ENCODE peak calls at places on chromosomes 7 and 10, in six cellular contexts. One of them, this sample, is unnamed.
A peak's percentile ranks its signal among the peaks of the same experiment; 100 is the strongest.

GRCh38 chr10:97883092-97883485 is 33.4 kb downstream of the GOLGA7B start:
- DNase-seq in A549: no peak
- DNase-seq in transverse colon: no peak
- DNase-seq in heart left ventricle: no peak
- DNase-seq in pancreas: no peak
- DNase-seq in AG09309: no peak
- DNase-seq in this sample: no peak

GRCh38 chr10:29926649-29927048 is 132.7 kb downstream of the JCAD start:
- DNase-seq in A549: no peak
- DNase-seq in transverse colon: no peak
- DNase-seq in heart left ventricle: no peak
- DNase-seq in pancreas: no peak
- DNase-seq in AG09309: peak; percentile 21
- DNase-seq in this sample: no peak

GRCh38 chr7:146116452-146117219 is at the start of gene CNTNAP2:
- DNase-seq in A549: no peak
- DNase-seq in transverse colon: no peak
- DNase-seq in heart left ventricle: no peak
- DNase-seq in pancreas: peak; percentile 64
- DNase-seq in AG09309: no peak
- DNase-seq in this sample: no peak

GRCh38 chr10:28949005-28950004 is 272.0 kb downstream of the BAMBI start:
- DNase-seq in A549: peak; percentile 31
- DNase-seq in transverse colon: no peak
- DNase-seq in heart left ventricle: no peak
- DNase-seq in pancreas: no peak
- DNase-seq in AG09309: no peak
- DNase-seq in this sample: no peak

GRCh38 chr7:134996097-134996550 is 9.8 kb downstream of the AGBL3 start:
- DNase-seq in A549: peak; percentile 5
- DNase-seq in transverse colon: peak; percentile 32
- DNase-seq in heart left ventricle: no peak
- DNase-seq in pancreas: no peak
- DNase-seq in AG09309: no peak
- DNase-seq in this sample: no peak

GRCh38 chr7:98874942-98875341 is 3.4 kb upstream of the TRRAP start:
- DNase-seq in A549: no peak
- DNase-seq in transverse colon: no peak
- DNase-seq in heart left ventricle: no peak
- DNase-seq in pancreas: no peak
- DNase-seq in AG09309: no peak
- DNase-seq in this sample: peak; percentile 5

GRCh38 chr10:119199231-119199992 is 8.0 kb upstream of the GRK5 start:
- DNase-seq in A549: peak; percentile 87
- DNase-seq in transverse colon: peak; percentile 63
- DNase-seq in heart left ventricle: peak; percentile 69
- DNase-seq in pancreas: peak; percentile 61
- DNase-seq in AG09309: no peak
- DNase-seq in this sample: peak; percentile 81

GRCh38 chr7:17403996-17404395 is 105.5 kb downstream of the AHR start:
- DNase-seq in A549: no peak
- DNase-seq in transverse colon: no peak
- DNase-seq in heart left ventricle: no peak
- DNase-seq in pancreas: no peak
- DNase-seq in AG09309: no peak
- DNase-seq in this sample: no peak

GRCh38 chr10:86969421-86970041 is 1.2 kb downstream of the ADIRF start:
- DNase-seq in A549: no peak
- DNase-seq in transverse colon: no peak
- DNase-seq in heart left ventricle: no peak
- DNase-seq in pancreas: peak; percentile 50
- DNase-seq in AG09309: no peak
- DNase-seq in this sample: peak; percentile 79

GRCh38 chr10:95264227-95265051 is 26.4 kb downstream of the PDLIM1 start:
- DNase-seq in A549: no peak
- DNase-seq in transverse colon: no peak
- DNase-seq in heart left ventricle: no peak
- DNase-seq in pancreas: no peak
- DNase-seq in AG09309: no peak
- DNase-seq in this sample: no peak

GRCh38 chr10:93261089-93261488 is 187.4 kb downstream of the CYP26A1 start:
- DNase-seq in A549: no peak
- DNase-seq in transverse colon: no peak
- DNase-seq in heart left ventricle: no peak
- DNase-seq in pancreas: no peak
- DNase-seq in AG09309: no peak
- DNase-seq in this sample: no peak

GRCh38 chr7:143396182-143396581 is 12.5 kb downstream of the EPHA1 start:
- DNase-seq in A549: no peak
- DNase-seq in transverse colon: no peak
- DNase-seq in heart left ventricle: no peak
- DNase-seq in pancreas: no peak
- DNase-seq in AG09309: no peak
- DNase-seq in this sample: no peak

DNA sequence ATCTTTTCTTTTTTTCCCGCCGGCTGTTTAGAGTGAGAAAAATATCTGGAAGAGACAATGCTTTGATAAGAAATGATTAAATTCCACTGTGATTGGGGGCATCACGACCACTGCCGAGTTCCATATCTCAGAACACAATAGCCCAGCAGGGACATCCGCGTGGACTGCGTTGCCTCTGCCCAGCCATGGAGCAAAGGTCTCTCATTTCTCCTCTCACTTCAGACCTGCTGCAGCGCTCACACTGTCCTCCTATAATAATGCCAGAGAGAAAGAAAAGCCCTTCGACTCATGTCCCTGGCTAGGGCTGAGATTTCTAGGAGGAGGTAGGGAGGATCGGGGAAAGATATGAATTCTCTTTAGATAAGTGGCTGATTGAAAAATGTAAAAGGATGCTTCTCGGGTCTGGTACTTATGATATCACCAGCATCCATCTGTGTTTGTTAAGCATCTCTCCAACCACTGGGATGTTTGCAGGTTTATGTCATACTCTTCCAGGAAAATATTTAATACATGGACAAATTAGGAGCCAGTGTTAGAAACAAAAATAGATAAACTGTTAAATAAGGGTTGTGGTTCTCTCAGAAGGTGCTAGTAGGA is 472.9 kb upstream of the AKR1E2 start:
- DNase-seq in A549: no peak
- DNase-seq in transverse colon: no peak
- DNase-seq in heart left ventricle: no peak
- DNase-seq in pancreas: no peak
- DNase-seq in AG09309: no peak
- DNase-seq in this sample: no peak
- TF ChIP-seq CTCF in A549: no peak
- TF ChIP-seq CTCF in transverse colon: no peak
- TF ChIP-seq CTCF in heart left ventricle: no peak
- TF ChIP-seq CTCF in pancreas: no peak
- TF ChIP-seq CTCF in AG09309: no peak
- TF ChIP-seq CTCF in this sample: no peak

GRCh38 chr10:128380946-128381345 is 254.7 kb upstream of the MKI67 start:
- DNase-seq in A549: no peak
- DNase-seq in transverse colon: no peak
- DNase-seq in heart left ventricle: no peak
- DNase-seq in pancreas: no peak
- DNase-seq in AG09309: no peak
- DNase-seq in this sample: peak; percentile 54

GRCh38 chr10:128377364-128377987 is 251.3 kb upstream of the MKI67 start:
- DNase-seq in A549: no peak
- DNase-seq in transverse colon: no peak
- DNase-seq in heart left ventricle: no peak
- DNase-seq in pancreas: no peak
- DNase-seq in AG09309: no peak
- DNase-seq in this sample: no peak

GRCh38 chr10:128386231-128386630 is 260.0 kb upstream of the MKI67 start:
- DNase-seq in A549: no peak
- DNase-seq in transverse colon: no peak
- DNase-seq in heart left ventricle: no peak
- DNase-seq in pancreas: no peak
- DNase-seq in AG09309: no peak
- DNase-seq in this sample: no peak

GRCh38 chr10:128377988-128378387 is 251.8 kb upstream of the MKI67 start:
- DNase-seq in A549: no peak
- DNase-seq in transverse colon: no peak
- DNase-seq in heart left ventricle: no peak
- DNase-seq in pancreas: no peak
- DNase-seq in AG09309: no peak
- DNase-seq in this sample: no peak

GRCh38 chr10:128382225-128382624 is 256.0 kb upstream of the MKI67 start:
- DNase-seq in A549: no peak
- DNase-seq in transverse colon: no peak
- DNase-seq in heart left ventricle: no peak
- DNase-seq in pancreas: no peak
- DNase-seq in AG09309: no peak
- DNase-seq in this sample: no peak
- TF ChIP-seq CTCF in A549: no peak
- TF ChIP-seq CTCF in transverse colon: no peak
- TF ChIP-seq CTCF in heart left ventricle: no peak
- TF ChIP-seq CTCF in pancreas: no peak
- TF ChIP-seq CTCF in AG09309: no peak
- TF ChIP-seq CTCF in this sample: no peak

DNA sequence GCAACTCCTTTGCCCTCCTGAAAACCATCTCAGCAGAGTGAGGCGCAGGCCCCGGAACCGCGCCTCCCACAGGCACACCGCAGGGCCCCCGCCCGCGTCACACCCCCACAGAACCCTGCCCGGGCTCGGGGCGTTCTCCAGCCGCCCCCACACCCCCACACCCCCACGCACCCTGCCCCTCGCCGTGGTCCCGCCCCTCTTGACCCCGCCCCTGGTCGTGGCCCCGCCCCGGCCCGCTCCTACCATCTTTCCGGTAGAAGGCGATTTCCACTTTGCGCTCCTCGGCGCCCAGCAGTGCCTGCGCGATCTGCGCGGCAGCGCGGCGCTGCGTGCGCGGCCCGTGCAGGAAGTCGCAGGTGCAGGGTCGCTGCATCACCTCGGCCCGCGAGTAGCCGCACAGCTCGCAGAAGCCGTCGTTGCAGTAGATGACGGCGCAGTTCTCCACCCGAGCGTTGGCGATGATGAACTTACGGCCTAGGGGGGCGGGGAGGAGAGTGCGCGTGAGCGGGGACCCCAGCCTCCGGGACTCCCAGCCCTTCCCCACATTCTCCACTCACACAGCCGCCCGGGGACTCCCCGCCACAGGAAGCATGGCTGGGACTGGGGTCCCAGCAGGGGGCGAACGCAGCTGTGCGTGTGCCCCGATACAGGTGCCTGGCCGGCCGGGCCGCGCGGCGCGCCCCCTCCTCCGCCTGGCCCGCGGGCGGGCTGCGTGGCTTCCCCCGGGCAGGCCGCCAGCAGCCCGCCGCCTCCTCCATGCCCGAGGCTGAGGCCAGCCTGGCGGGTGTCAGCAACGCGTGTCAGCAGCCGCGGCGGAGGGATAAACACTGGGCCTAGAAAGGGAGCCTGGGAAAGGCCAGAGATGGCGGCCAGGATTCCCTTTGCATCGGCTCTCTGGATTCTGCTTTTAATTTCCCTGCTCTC is 3.4 kb downstream of the KCNH2 start:
- DNase-seq in A549: peak; percentile 44
- DNase-seq in transverse colon: peak; percentile 83
- DNase-seq in heart left ventricle: no peak
- DNase-seq in pancreas: peak; percentile 80
- DNase-seq in AG09309: no peak
- DNase-seq in this sample: no peak
- TF ChIP-seq CTCF in A549: peak; percentile 40
- TF ChIP-seq CTCF in transverse colon: peak; percentile 28
- TF ChIP-seq CTCF in heart left ventricle: peak; percentile 40
- TF ChIP-seq CTCF in pancreas: no peak
- TF ChIP-seq CTCF in AG09309: no peak
- TF ChIP-seq CTCF in this sample: no peak

DNA sequence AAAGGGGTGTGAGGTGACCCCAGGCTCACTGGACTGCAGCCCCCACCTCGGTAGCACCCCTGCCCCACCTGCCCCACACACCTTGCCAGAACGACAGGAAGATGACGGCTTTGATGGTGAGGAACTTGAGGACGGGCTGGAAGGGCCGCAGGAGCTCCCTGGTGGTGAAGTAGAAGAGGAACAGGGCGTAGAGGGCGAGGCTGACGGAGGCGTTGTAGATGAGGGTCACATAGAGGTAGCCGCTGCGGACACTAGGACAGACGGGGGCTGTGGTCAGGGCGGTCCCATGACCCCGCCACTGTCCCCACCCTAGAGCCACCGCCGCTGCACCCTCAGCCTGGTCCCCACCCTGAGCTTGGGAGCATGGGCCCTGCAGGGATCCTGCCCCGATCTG is 7.6 kb downstream of the TMEM184A start:
- DNase-seq in A549: peak; percentile 53
- DNase-seq in transverse colon: no peak
- DNase-seq in heart left ventricle: no peak
- DNase-seq in pancreas: peak; percentile 54
- DNase-seq in AG09309: no peak
- DNase-seq in this sample: peak; percentile 64
- TF ChIP-seq CTCF in A549: no peak
- TF ChIP-seq CTCF in transverse colon: no peak
- TF ChIP-seq CTCF in heart left ventricle: no peak
- TF ChIP-seq CTCF in pancreas: no peak
- TF ChIP-seq CTCF in AG09309: peak; percentile 7
- TF ChIP-seq CTCF in this sample: no peak

This sample was measured in coronary artery.